ENCODE peak calls at places on chromosomes 13 and 19, in ten cellular contexts. Y is ovary, M is PC-9, W is right lobe of liver, T is uterus, C is heart left ventricle, U is thoracic aorta, Z is keratinocyte, G is psoas muscle, D is tibial artery. P is an unnamed sample.

GRCh38 chr13:51614350-51614786 is 30.1 kb downstream of the WDFY2 start:
- DNase-seq in Y (no peak), M (no peak), W (no peak), T (peak; percentile 28), C (peak; percentile 35), U (no peak), Z (no peak), G (peak; percentile 32), D (no peak), P (no peak)

GRCh38 chr19:6988257-6988656 is 33.0 kb downstream of the MBD3L2B start:
- DNase-seq in Y (no peak), M (no peak), W (no peak), T (no peak), C (no peak), U (no peak), Z (no peak), G (no peak), D (no peak), P (no peak)

GRCh38 chr19:29325241-29325975 is 112.5 kb upstream of the UQCRFS1 start:
- DNase-seq in Y (no peak), M (no peak), W (no peak), T (no peak), C (no peak), U (no peak), Z (no peak), G (no peak), D (no peak), P (no peak)

GRCh38 chr13:75327132-75327505 is 154.8 kb downstream of the TBC1D4 start:
- DNase-seq in Y (no peak), M (no peak), W (no peak), T (no peak), C (no peak), U (no peak), Z (no peak), G (no peak), D (no peak), P (no peak)

GRCh38 chr19:8831373-8831772 is 731 bp downstream of the ZNF558 start:
- DNase-seq in Y (no peak), M (no peak), W (no peak), T (no peak), C (no peak), U (no peak), Z (no peak), G (no peak), D (no peak), P (no peak)

GRCh38 chr13:75404721-75405120 is 77.2 kb downstream of the TBC1D4 start:
- DNase-seq in Y (no peak), M (no peak), W (no peak), T (no peak), C (no peak), U (no peak), Z (no peak), G (no peak), D (no peak), P (no peak)

GRCh38 chr19:33089061-33089460 is 8.1 kb downstream of the GPATCH1 start:
- DNase-seq in Y (no peak), M (no peak), W (no peak), T (no peak), C (no peak), U (no peak), Z (no peak), G (no peak), D (no peak), P (no peak)

GRCh38 chr19:35959040-35959967 is 23.1 kb downstream of the LRFN3 start:
- DNase-seq in Y (no peak), M (no peak), W (no peak), T (no peak), C (peak; percentile 51), U (no peak), Z (no peak), G (peak; percentile 33), D (no peak), P (no peak)

GRCh38 chr19:45650722-45651121 is 11.5 kb upstream of the EML2 start:
- DNase-seq in Y (no peak), M (no peak), W (no peak), T (no peak), C (no peak), U (no peak), Z (no peak), G (no peak), D (no peak), P (no peak)

GRCh38 chr13:99614465-99614885 is 113.2 kb downstream of the TM9SF2 start:
- DNase-seq in Y (no peak), M (no peak), W (peak; percentile 79), T (no peak), C (no peak), U (no peak), Z (peak; percentile 32), G (no peak), D (no peak), P (peak; percentile 60)

GRCh38 chr19:17026041-17026658 is 460 bp downstream of the CPAMD8 start:
- DNase-seq in Y (no peak), M (peak; percentile 57), W (no peak), T (no peak), C (no peak), U (no peak), Z (no peak), G (no peak), D (no peak), P (no peak)

GRCh38 chr19:55253842-55254624 is 4.8 kb downstream of the PPP6R1 start:
- DNase-seq in Y (no peak), M (no peak), W (no peak), T (no peak), C (no peak), U (no peak), Z (no peak), G (no peak), D (no peak), P (no peak)

GRCh38 chr19:29545866-29546582 is 20.2 kb downstream of the VSTM2B start:
- DNase-seq in Y (no peak), M (no peak), W (peak; percentile 22), T (no peak), C (no peak), U (no peak), Z (no peak), G (no peak), D (peak; percentile 44), P (no peak)

GRCh38 chr13:28609936-28610335 is 49.0 kb upstream of the POMP start:
- DNase-seq in Y (no peak), M (no peak), W (no peak), T (no peak), C (no peak), U (no peak), Z (no peak), G (no peak), D (no peak), P (no peak)

GRCh38 chr13:28609381-28609780 is 49.5 kb upstream of the POMP start:
- DNase-seq in Y (no peak), M (no peak), W (no peak), T (no peak), C (no peak), U (no peak), Z (no peak), G (no peak), D (no peak), P (no peak)

GRCh38 chr13:28607187-28607955 is 51.6 kb upstream of the POMP start:
- DNase-seq in Y (no peak), M (no peak), W (no peak), T (no peak), C (no peak), U (no peak), Z (no peak), G (no peak), D (no peak), P (no peak)

GRCh38 chr13:28603033-28603664 is 55.8 kb upstream of the POMP start:
- DNase-seq in Y (no peak), M (no peak), W (no peak), T (no peak), C (no peak), U (no peak), Z (no peak), G (no peak), D (no peak), P (no peak)

GRCh38 chr13:28606466-28606865 is 52.5 kb upstream of the POMP start:
- DNase-seq in Y (no peak), M (no peak), W (no peak), T (no peak), C (no peak), U (no peak), Z (no peak), G (no peak), D (no peak), P (no peak)
- H3K4me1 ChIP-seq in Y (no peaks in the 10 kb centered on the region), M (no peaks in the 10 kb centered on the region), W (no peaks in the 10 kb centered on the region), T (no peaks in the 10 kb centered on the region), C (no peaks in the 10 kb centered on the region), U (no peaks in the 10 kb centered on the region), Z (no peaks in the 10 kb centered on the region), G (no peaks in the 10 kb centered on the region), D (no peaks in the 10 kb centered on the region), P (no peaks in the 10 kb centered on the region)

DNA sequence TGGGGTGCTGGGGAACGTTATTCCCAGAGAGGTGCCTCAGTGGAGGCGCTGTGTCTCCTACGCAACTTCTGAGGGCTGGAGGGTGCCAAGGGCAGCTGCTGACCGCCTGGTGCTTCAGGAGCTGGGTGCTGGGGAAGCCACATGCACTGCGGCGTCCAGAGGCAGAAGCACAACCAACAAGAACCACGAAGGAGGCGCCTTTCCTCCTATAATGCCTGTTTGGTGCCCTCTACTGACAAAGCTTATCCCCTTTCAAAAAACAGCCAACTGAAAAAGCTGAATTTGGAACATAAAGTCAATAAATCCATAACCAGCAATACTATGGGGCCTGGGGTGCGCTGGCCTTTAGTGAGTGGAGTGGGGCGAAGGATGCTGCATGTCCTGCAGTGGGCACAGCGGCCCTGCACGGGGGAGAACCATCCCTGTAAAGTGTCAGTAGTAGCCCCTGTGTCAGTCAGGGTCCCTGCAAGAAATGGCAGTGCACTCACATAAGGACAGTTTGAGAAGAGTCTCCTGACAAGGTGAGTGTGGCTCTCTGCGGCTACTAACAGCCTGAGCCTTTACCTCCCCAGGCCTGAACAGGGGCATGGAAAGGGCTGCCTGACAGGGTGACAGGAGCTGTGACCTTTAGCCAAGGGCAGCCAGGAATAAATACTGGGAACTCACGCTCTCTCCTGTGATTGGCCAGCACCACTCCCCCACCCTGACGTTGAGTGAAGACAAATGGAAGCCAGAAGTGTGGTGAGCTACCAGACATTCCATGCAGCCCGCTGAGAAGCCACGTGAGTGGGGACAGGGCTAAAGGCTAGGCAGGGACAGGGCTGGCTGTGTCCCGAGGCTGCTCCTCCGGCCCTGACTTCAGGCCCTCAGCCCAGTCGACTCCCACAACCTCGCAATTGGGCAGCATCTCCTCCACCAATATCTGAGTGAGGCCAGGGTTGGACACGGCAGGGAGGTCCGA is 4.5 kb upstream of the B3GNT8 start:
- DNase-seq in Y (no peak), M (no peak), W (peak; percentile 81), T (no peak), C (peak; percentile 81), U (no peak), Z (no peak), G (peak; percentile 59), D (no peak), P (no peak)
- TF ChIP-seq CTCF in Y (no peak), M (peak; percentile 45), W (peak; percentile 43), T (no peak), C (peak; percentile 43), U (no peak), Z (peak; percentile 26), G (peak; percentile 40), D (no peak), P (no peak)

GRCh38 chr13:83879431-83880171 is 2.7 kb downstream of the SLITRK1 start:
- DNase-seq in Y (no peak), M (no peak), W (no peak), T (no peak), C (no peak), U (no peak), Z (no peak), G (no peak), D (no peak), P (peak; percentile 25)
- H3K4me3 ChIP-seq in Y (no peak overlapping the region), M (no peak overlapping the region), W (no peak overlapping the region), T (no peak overlapping the region), C (no peak overlapping the region), U (peak overlapping the region; percentile 66), Z (no peak overlapping the region), G (no peak overlapping the region), D (peak overlapping the region; percentile 25), P (no peak overlapping the region)

GRCh38 chr19:51808333-51808986 is 13.5 kb downstream of the FPR3 start:
- DNase-seq in Y (no peak), M (no peak), W (no peak), T (no peak), C (no peak), U (no peak), Z (no peak), G (no peak), D (no peak), P (no peak)
- H3K4me1 ChIP-seq in Y (no peaks in the 10 kb centered on the region), M (no peaks in the 10 kb centered on the region), W (no peaks in the 10 kb centered on the region), T (no peaks in the 10 kb centered on the region), C (no peaks in the 10 kb centered on the region), U (no peaks in the 10 kb centered on the region), Z (peaks cover 17% of the 10 kb centered on the region), G (no peaks in the 10 kb centered on the region), D (no peaks in the 10 kb centered on the region), P (no peaks in the 10 kb centered on the region)

P was measured in pancreas.